ENCODE peak calls at places on chromosomes 13 and 19, in four cellular contexts. Q, G, C and J are unnamed samples.

GRCh38 chr13:112177889-112178288 is 110.9 kb downstream of the SOX1 start:
- DNase-seq in Q (no peak), G (no peak), C (no peak), J (no peak)

GRCh38 chr19:15432018-15432494 is 13.3 kb upstream of the AKAP8L start:
- DNase-seq in Q (no peak), G (no peak), C (no peak), J (peak)

GRCh38 chr19:51098366-51099069 is 9.7 kb downstream of the CTU1 start:
- DNase-seq in Q (peak), G (no peak), C (no peak), J (no peak)

GRCh38 chr19:48741222-48741999 is 1.0 kb upstream of the RASIP1 start:
- DNase-seq in Q (peak), G (no peak), C (peak), J (peak)

GRCh38 chr19:51572908-51573307 is 1.8 kb downstream of the ZNF175 start:
- DNase-seq in Q (no peak), G (no peak), C (no peak), J (no peak)

GRCh38 chr13:62185631-62186256 is 770.1 kb upstream of the PCDH20 start:
- DNase-seq in Q (no peak), G (no peak), C (no peak), J (no peak)

GRCh38 chr19:49506575-49507105 is 5.8 kb upstream of the FCGRT start:
- DNase-seq in Q (no peak), G (no peak), C (peak), J (peak)

GRCh38 chr13:103236213-103236612 is 170.0 kb upstream of the SLC10A2 start:
- DNase-seq in Q (no peak), G (peak), C (peak), J (no peak)

GRCh38 chr19:45177817-45178261 is at the start of gene TRAPPC6A:
- DNase-seq in Q (no peak), G (no peak), C (no peak), J (no peak)

GRCh38 chr19:48506138-48506733 is 5.4 kb downstream of the LMTK3 start:
- DNase-seq in Q (no peak), G (no peak), C (no peak), J (peak)

GRCh38 chr19:52923782-52924593 is 760 bp upstream of the ZNF888 start:
- DNase-seq in Q (no peak), G (no peak), C (peak), J (no peak)

GRCh38 chr19:49895566-49896297 is 955 bp downstream of the IL4I1 start:
- DNase-seq in Q (no peak), G (no peak), C (no peak), J (peak)

GRCh38 chr13:110114351-110114750 is 192.6 kb downstream of the COL4A1 start:
- DNase-seq in Q (no peak), G (no peak), C (no peak), J (no peak)

GRCh38 chr13:44117351-44117750 is 237.6 kb downstream of the LACC1 start:
- DNase-seq in Q (no peak), G (peak), C (no peak), J (peak)

GRCh38 chr13:59744747-59745394 is 418.9 kb downstream of the DIAPH3 start:
- DNase-seq in Q (no peak), G (no peak), C (no peak), J (no peak)

GRCh38 chr19:22784051-22784450 is at the start of gene ZNF99:
- DNase-seq in Q (peak), G (no peak), C (peak), J (no peak)

GRCh38 chr19:4694211-4694987 is 24.3 kb upstream of the MYDGF start:
- DNase-seq in Q (no peak), G (peak), C (no peak), J (no peak)

GRCh38 chr19:13784731-13785452 is 10.4 kb upstream of the ZSWIM4 start:
- DNase-seq in Q (peak), G (no peak), C (peak), J (no peak)

GRCh38 chr19:46756544-46756888 is 10.3 kb upstream of the STRN4 start:
- DNase-seq in Q (no peak), G (no peak), C (no peak), J (no peak)

GRCh38 chr19:44566984-44567383 is 37.5 kb upstream of the CEACAM20 start:
- DNase-seq in Q (no peak), G (no peak), C (no peak), J (no peak)

GRCh38 chr19:47040869-47041268 is 7.6 kb downstream of the TMEM160 start:
- DNase-seq in Q (no peak), G (no peak), C (no peak), J (no peak)

GRCh38 chr13:29849071-29849541 is 1.3 kb downstream of the UBL3 start:
- DNase-seq in Q (no peak), G (no peak), C (no peak), J (peak)

GRCh38 chr19:17458970-17459369 is 1.8 kb downstream of the NXNL1 start:
- DNase-seq in Q (no peak), G (no peak), C (no peak), J (no peak)

GRCh38 chr19:10407102-10407501 is 3.8 kb upstream of the CDC37 start:
- DNase-seq in Q (no peak), G (no peak), C (no peak), J (no peak)

GRCh38 chr19:14479985-14480694 is 5.0 kb upstream of the PTGER1 start:
- DNase-seq in Q (no peak), G (no peak), C (peak), J (peak)

GRCh38 chr19:9857920-9858746 is 23.0 kb downstream of the PIN1 start:
- DNase-seq in Q (no peak), G (no peak), C (no peak), J (peak)

GRCh38 chr13:56903710-56904109 is 237.0 kb upstream of the PRR20A start:
- DNase-seq in Q (no peak), G (no peak), C (no peak), J (no peak)

GRCh38 chr19:6849876-6850275 is 37.5 kb upstream of the ADGRE1 start:
- DNase-seq in Q (no peak), G (no peak), C (no peak), J (no peak)

GRCh38 chr13:113077953-113078894 is 27.4 kb upstream of the F7 start:
- DNase-seq in Q (no peak), G (no peak), C (no peak), J (no peak)

GRCh38 chr13:86906458-86906857 is 764.7 kb upstream of the SLITRK5 start:
- DNase-seq in Q (no peak), G (no peak), C (peak), J (no peak)

GRCh38 chr19:15445227-15445605 is 4.5 kb downstream of the WIZ start:
- DNase-seq in Q (no peak), G (no peak), C (no peak), J (no peak)

GRCh38 chr13:51838235-51838846 is 6.6 kb downstream of the TMEM272 start:
- DNase-seq in Q (no peak), G (no peak), C (no peak), J (no peak)

GRCh38 chr13:49214917-49215376 is 5.2 kb upstream of the MLNR start:
- DNase-seq in Q (no peak), G (no peak), C (no peak), J (no peak)

GRCh38 chr13:41562083-41562482 is 104.7 kb downstream of the RGCC start:
- DNase-seq in Q (peak), G (peak), C (no peak), J (no peak)

GRCh38 chr13:112592647-112593046 is 4.7 kb upstream of the TUBGCP3 start:
- DNase-seq in Q (no peak), G (no peak), C (no peak), J (no peak)

GRCh38 chr13:94268661-94269060 is 210.8 kb downstream of the DCT start:
- DNase-seq in Q (no peak), G (no peak), C (no peak), J (no peak)

GRCh38 chr13:67078062-67078461 is 152.1 kb downstream of the PCDH9 start:
- DNase-seq in Q (no peak), G (no peak), C (no peak), J (no peak)

GRCh38 chr13:67076378-67076777 is 153.8 kb downstream of the PCDH9 start:
- DNase-seq in Q (no peak), G (no peak), C (no peak), J (no peak)

GRCh38 chr13:67071918-67072598 is 158.1 kb downstream of the PCDH9 start:
- DNase-seq in Q (no peak), G (no peak), C (no peak), J (no peak)

GRCh38 chr13:67077132-67077531 is 153.0 kb downstream of the PCDH9 start:
- DNase-seq in Q (no peak), G (no peak), C (no peak), J (no peak)

GRCh38 chr13:67075239-67075638 is 154.9 kb downstream of the PCDH9 start:
- DNase-seq in Q (no peak), G (peak), C (no peak), J (no peak)
- TF ChIP-seq CTCF in Q (no peak), G (peak), C (no peak), J (no peak)

GRCh38 chr13:79808475-79808874 is 327.5 kb downstream of the NDFIP2 start:
- DNase-seq in Q (no peak), G (no peak), C (no peak), J (no peak)

GRCh38 chr13:79803939-79804487 is 323.1 kb downstream of the NDFIP2 start:
- DNase-seq in Q (no peak), G (no peak), C (no peak), J (no peak)

GRCh38 chr13:79807554-79807953 is 326.6 kb downstream of the NDFIP2 start:
- DNase-seq in Q (no peak), G (no peak), C (no peak), J (no peak)

GRCh38 chr13:79805317-79805716 is 324.4 kb downstream of the NDFIP2 start:
- DNase-seq in Q (no peak), G (no peak), C (peak), J (no peak)

DNA sequence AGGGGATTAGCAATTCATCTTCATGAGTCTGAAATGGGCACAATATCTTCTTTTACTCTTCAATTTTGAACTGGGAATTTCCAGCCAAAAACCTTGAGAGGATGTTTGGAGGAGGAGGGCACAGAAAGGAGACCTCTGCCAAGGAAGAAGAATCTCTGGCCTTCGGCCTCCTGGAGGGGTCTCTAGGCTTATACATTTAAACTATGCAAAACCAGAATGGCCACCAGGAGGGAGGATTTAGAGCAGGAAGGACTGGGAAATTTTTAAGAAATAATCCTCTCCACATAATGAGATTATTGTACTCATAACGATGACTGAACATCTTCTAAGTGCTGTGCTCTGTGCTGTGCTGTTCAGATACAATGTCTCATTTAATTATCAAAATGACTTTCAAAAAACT is 325.9 kb downstream of the NDFIP2 start:
- DNase-seq in Q (no peak), G (no peak), C (no peak), J (no peak)
- TF ChIP-seq CTCF in Q (no peak), G (no peak), C (no peak), J (no peak)

GRCh38 chr13:99464441-99464949 is 36.8 kb upstream of the TM9SF2 start:
- DNase-seq in Q (no peak), G (no peak), C (no peak), J (no peak)
- TF ChIP-seq CTCF in Q (no peak), G (no peak), C (no peak), J (no peak)

DNA sequence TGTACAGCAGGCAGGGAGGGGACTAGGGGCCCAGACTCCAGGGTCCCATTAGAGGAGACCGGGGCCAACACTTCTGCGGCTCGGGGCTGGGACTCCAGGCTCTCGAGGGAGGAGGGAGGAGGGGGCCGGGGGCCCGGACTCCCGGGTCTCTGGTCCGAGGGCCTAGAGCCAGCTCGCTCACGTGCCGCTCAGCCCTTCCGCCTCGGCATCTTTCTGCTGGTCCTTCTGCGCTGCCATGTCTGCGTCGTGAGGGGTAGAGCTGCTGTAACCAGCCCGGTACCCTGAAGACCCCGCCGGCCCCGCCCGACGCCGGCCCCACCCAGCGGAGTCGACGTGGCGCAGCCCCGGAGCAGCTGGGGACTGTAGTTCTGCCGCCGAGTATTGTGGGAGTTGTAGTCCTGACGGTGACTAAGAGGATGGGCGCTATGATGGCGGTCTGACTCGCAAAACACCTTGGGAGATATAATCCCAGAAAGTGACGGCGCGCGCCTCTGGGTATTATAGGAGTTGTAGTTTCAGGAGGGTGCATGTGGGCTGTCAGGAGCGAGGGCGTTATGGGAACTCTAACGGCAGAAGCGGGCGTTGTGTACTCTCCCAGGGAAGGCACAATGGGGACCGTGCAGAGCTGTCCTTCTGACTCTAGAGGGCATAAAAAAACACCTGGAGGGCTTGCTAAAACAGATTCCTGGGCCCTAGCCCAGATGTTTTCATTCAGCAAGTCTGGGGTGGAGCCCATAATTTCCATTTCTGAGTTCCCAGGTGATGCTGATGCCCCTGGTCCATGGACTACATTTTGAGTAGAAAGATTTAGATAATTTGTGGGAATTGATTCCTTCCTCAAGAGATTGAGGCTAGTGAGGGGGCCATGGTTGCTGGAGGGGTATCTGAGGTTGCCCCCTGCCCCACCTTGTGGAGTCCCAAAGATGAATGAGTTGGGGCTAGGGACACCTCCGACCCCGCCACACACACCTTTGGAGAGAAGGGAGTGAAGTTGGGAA is at the start of gene RABAC1:
- DNase-seq in Q (peak), G (peak), C (peak), J (peak)
- TF ChIP-seq CTCF in Q (no peak), G (peak), C (no peak), J (peak)

DNA sequence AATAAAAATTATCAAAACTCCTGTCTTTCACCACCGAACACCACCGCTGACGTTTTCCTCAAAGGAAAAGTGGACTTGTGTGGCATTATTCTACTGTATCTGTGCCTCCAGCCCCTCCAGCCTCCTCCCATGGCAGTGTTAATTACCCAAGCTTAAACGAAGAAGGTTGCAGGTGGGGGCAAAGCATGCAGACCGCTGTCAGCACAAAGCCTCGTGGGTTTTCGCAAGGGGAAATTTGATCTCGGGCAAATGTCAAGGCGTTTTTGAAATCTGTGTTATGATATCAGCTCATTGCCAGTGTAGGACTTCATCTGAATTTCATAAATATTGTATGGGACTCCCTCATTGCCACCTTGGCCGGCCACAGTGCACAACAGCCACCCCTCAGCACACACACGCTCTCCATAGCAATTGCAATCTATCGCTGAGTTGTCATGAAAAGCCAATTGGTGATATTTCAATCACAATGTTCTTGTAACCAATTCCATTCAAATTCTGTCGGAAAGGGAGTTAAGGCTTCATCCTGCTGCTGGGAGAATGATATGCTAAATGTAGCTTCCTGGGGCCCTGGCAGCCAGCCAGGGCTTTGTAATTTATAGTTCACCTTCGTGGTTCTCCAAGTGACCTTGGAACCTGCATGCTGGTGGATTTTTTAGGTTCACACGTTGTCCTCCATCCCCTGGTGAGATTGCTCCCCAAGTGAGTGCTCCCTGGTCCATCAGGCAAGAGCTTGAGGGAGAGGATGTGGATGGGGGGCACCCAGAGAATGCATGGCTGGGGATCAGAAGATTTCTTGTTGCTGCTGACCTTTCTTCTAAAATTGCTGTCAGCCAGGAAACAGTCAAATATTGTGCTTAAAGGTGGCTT is 16.6 kb downstream of the CHST8 start:
- DNase-seq in Q (no peak), G (no peak), C (no peak), J (no peak)
- TF ChIP-seq CTCF in Q (no peak), G (no peak), C (no peak), J (no peak)

DNA sequence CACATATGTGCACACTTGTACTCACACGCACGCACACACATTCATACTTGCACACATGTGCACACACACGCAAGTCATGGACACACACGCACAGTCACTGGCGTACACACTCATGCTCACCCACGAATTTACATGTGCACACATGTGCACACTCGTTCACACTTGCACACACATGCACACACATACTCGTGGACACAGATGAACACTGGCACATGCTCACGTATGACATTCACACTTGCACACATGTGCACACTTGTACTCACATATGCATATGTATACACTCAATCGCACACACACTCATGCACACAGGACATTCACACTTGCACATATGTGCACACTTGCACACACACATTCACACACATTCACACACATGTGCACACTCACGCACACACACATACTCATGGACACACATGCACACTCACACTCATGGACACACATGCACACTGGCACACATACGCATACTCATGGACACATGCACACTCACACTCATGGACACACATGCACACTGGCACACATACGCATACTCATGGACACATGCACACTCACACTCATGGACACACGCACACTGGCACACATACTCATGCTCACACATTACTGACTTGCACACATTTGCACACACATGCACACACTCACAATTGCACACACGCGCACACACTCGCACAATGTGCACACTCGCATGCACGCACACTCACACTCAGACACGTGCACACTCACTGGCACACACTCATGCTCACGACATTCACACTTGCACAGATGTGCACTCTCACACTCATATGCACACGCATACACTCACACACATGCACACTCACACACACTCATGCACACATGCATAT is 9.5 kb downstream of the SBK2 start:
- DNase-seq in Q (no peak), G (no peak), C (no peak), J (no peak)
- TF ChIP-seq CTCF in Q (no peak), G (no peak), C (no peak), J (no peak)